ENCODE peak calls at places on chromosomes 7 and 10, in five cellular contexts. S is CD4-positive, alpha-beta T cell; F is adrenal gland; E is ovary; X is brain microvascular endothelial cell. P is an unnamed sample.

GRCh38 chr7:142553216-142553615 is 196.1 kb upstream of the PRSS1 start:
- DNase-seq in E (no peak), X (no peak), F (no peak), S (no peak), P (no peak)

GRCh38 chr7:155992974-155993373 is 180.7 kb upstream of the SHH start:
- DNase-seq in X (no peak), F (no peak), S (no peak), E (no peak), P (no peak)

GRCh38 chr10:44017483-44018145 is 367.3 kb downstream of the CXCL12 start:
- DNase-seq in X (no peak), S (no peak), F (no peak), E (no peak), P (no peak)

GRCh38 chr7:134320201-134320600 is 3.5 kb upstream of the SLC35B4 start:
- DNase-seq in S (no peak), E (no peak), X (peak), F (no peak), P (no peak)

GRCh38 chr10:104127411-104127810 is 5.4 kb downstream of the SFR1 start:
- DNase-seq in E (no peak), X (no peak), S (no peak), F (no peak), P (no peak)

GRCh38 chr10:95333997-95334792 is 43.4 kb upstream of the PDLIM1 start:
- DNase-seq in X (peak), S (no peak), F (peak), E (peak), P (peak)

GRCh38 chr10:8051109-8051781 is 3.2 kb upstream of the GATA3 start:
- DNase-seq in S (no peak), E (no peak), X (no peak), F (no peak), P (no peak)

GRCh38 chr10:126525326-126525725 is 137.0 kb upstream of the ADAM12 start:
- DNase-seq in E (no peak), F (no peak), X (no peak), S (no peak), P (no peak)

GRCh38 chr7:21355406-21355874 is 72.4 kb upstream of the SP4 start:
- DNase-seq in S (no peak), F (no peak), E (no peak), X (no peak), P (peak)

GRCh38 chr7:92723205-92723604 is 113.2 kb downstream of the CDK6 start:
- DNase-seq in E (no peak), F (no peak), S (no peak), X (no peak), P (no peak)

GRCh38 chr10:7941576-7941975 is 112.9 kb upstream of the GATA3 start:
- DNase-seq in S (no peak), E (no peak), X (no peak), F (no peak), P (no peak)

GRCh38 chr10:55500931-55501559 is 700.0 kb upstream of the PCDH15 start:
- DNase-seq in X (peak), F (peak), E (no peak), S (no peak), P (peak)

GRCh38 chr10:130026670-130027456 is 62.8 kb upstream of the EBF3 start:
- DNase-seq in X (no peak), S (no peak), E (no peak), F (no peak), P (no peak)

GRCh38 chr7:23109470-23109869 is 3.9 kb downstream of the KLHL7 start:
- DNase-seq in X (no peak), F (no peak), E (no peak), S (no peak), P (no peak)

GRCh38 chr7:17075601-17076000 is 193.8 kb upstream of the AGR3 start:
- DNase-seq in X (no peak), S (no peak), F (no peak), E (no peak), P (no peak)

GRCh38 chr7:37016073-37016878 is 292.0 kb upstream of the AOAH start:
- DNase-seq in X (no peak), S (no peak), F (peak), E (no peak), P (no peak)

GRCh38 chr7:10128748-10129147 is 844.9 kb upstream of the PHF14 start:
- DNase-seq in E (no peak), F (peak), S (no peak), X (no peak), P (no peak)

GRCh38 chr10:2464476-2464875 is 602.9 kb upstream of the PFKP start:
- DNase-seq in X (no peak), E (no peak), S (no peak), F (no peak), P (no peak)

GRCh38 chr10:118349235-118349634 is 7.1 kb upstream of the FAM204A start:
- DNase-seq in X (no peak), S (no peak), F (no peak), E (no peak), P (no peak)

GRCh38 chr10:70078937-70079336 is 26.3 kb downstream of the MACROH2A2 start:
- DNase-seq in X (no peak), F (no peak), E (no peak), S (no peak), P (no peak)

GRCh38 chr10:31709028-31709427 is 219.6 kb downstream of the ARHGAP12 start:
- DNase-seq in E (no peak), S (no peak), X (no peak), F (no peak), P (no peak)

GRCh38 chr10:124180947-124181549 is 87.7 kb upstream of the CHST15 start:
- DNase-seq in F (no peak), X (peak), S (no peak), E (no peak), P (no peak)

GRCh38 chr7:91411062-91411461 is 146.8 kb downstream of the FZD1 start:
- DNase-seq in X (no peak), F (no peak), S (no peak), E (no peak), P (no peak)

GRCh38 chr10:81848514-81848913 is 26.5 kb upstream of the NRG3 start:
- DNase-seq in F (no peak), X (no peak), S (no peak), E (no peak), P (no peak)

GRCh38 chr10:72086466-72087391 is 1.6 kb downstream of the SPOCK2 start:
- DNase-seq in X (no peak), F (peak), E (no peak), S (peak), P (no peak)

GRCh38 chr7:122684504-122684903 is 14.4 kb downstream of the RNF133 start:
- DNase-seq in X (no peak), F (no peak), S (no peak), E (no peak), P (no peak)

GRCh38 chr10:133004991-133005390 is 62.6 kb upstream of the CFAP46 start:
- DNase-seq in F (no peak), X (no peak), S (no peak), E (no peak), P (no peak)

GRCh38 chr7:127821146-127821545 is 169.2 kb downstream of the SND1 start:
- DNase-seq in E (no peak), X (no peak), F (no peak), S (no peak), P (no peak)

GRCh38 chr7:55951637-55952351 is at the start of gene MRPS17:
- DNase-seq in F (peak), X (peak), S (peak), E (peak), P (peak)

GRCh38 chr7:112131016-112131415 is 75.2 kb downstream of the DOCK4 start:
- DNase-seq in S (no peak), F (no peak), X (no peak), E (no peak), P (no peak)

GRCh38 chr7:31092606-31093005 is 40.5 kb downstream of the ADCYAP1R1 start:
- DNase-seq in S (no peak), X (no peak), F (no peak), E (no peak), P (no peak)

GRCh38 chr7:29281782-29282541 is 87.4 kb downstream of the CHN2 start:
- DNase-seq in F (peak), X (peak), E (no peak), S (no peak), P (peak)

GRCh38 chr7:47313564-47313963 is 268.3 kb downstream of the TNS3 start:
- DNase-seq in S (no peak), F (no peak), X (no peak), E (no peak), P (peak)

GRCh38 chr7:20441346-20441745 is 110.6 kb downstream of the ITGB8 start:
- DNase-seq in X (no peak), F (no peak), S (no peak), E (no peak), P (no peak)

GRCh38 chr7:100694196-100694745 is at the start of gene GIGYF1:
- DNase-seq in X (no peak), F (peak), S (peak), E (peak), P (peak)

GRCh38 chr10:110226926-110227641 is 19.7 kb downstream of the MXI1 start:
- DNase-seq in S (peak), E (peak), X (no peak), F (peak), P (peak)

GRCh38 chr7:90483236-90483635 is 13.8 kb downstream of the PTTG1IP2 start:
- DNase-seq in F (no peak), S (no peak), X (no peak), E (no peak), P (no peak)

GRCh38 chr10:3077940-3078630 is 10.7 kb downstream of the PFKP start:
- DNase-seq in S (no peak), E (no peak), F (no peak), X (no peak), P (peak)

GRCh38 chr7:106485031-106485551 is 175.9 kb downstream of the CCDC71L start:
- DNase-seq in S (no peak), X (peak), F (no peak), E (no peak), P (no peak)
- H3K27ac ChIP-seq in S (no peak), X (no peak), F (peak), E (no peak), P (no peak)

GRCh38 chr7:43648725-43649406 is 66.0 kb downstream of the STK17A start:
- DNase-seq in E (no peak), S (peak), F (no peak), X (peak), P (peak)
- H3K27ac ChIP-seq in E (peak), S (peak), F (peak), X (peak), P (peak)

DNA sequence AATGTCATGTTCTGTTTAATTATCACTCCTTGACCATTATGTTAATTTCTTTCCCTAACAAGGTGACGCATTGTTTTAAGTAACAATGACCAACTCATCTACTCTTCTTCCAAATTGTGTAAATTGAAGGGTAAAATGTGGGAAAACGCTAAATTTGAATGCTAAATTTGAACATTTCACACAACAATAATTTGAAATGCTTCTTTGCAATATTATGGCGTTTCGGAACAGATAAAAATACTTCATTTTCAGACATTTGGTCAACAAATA is 29.2 kb upstream of the KMT2C start:
- DNase-seq in X (no peak), F (no peak), S (no peak), E (no peak), P (no peak)
- H3K27ac ChIP-seq in X (no peak), F (peak), S (no peak), E (peak), P (peak)

GRCh38 chr10:23345861-23346260 is 1.3 kb upstream of the C10orf67 start:
- DNase-seq in S (no peak), F (no peak), E (no peak), X (peak), P (no peak)
- H3K27ac ChIP-seq in S (no peak), F (no peak), E (no peak), X (peak), P (no peak)